ENCODE peak calls at places on chromosomes 7 and 10, in ten cellular contexts. One of them, this sample, is unnamed.

GRCh38 chr7:151060416-151061234 is 1.2 kb downstream of the SLC4A2 start:
- DNase-seq in lung: no peak
- DNase-seq in AG09309: no peak
- DNase-seq in GM12865: no peak
- DNase-seq in sigmoid colon: peak; percentile 82
- DNase-seq in GM23338: no peak
- DNase-seq in uterus: peak; percentile 47
- DNase-seq in Calu3: peak; percentile 49
- DNase-seq in B cell: no peak
- DNase-seq in HFF-Myc: no peak
- DNase-seq in this sample: peak; percentile 56

GRCh38 chr7:139855498-139856270 is 26.6 kb downstream of the TBXAS1 start:
- DNase-seq in lung: peak; percentile 42
- DNase-seq in AG09309: no peak
- DNase-seq in GM12865: peak; percentile 59
- DNase-seq in sigmoid colon: no peak
- DNase-seq in GM23338: no peak
- DNase-seq in uterus: no peak
- DNase-seq in Calu3: no peak
- DNase-seq in B cell: peak; percentile 25
- DNase-seq in HFF-Myc: no peak
- DNase-seq in this sample: peak; percentile 67

GRCh38 chr7:142384508-142384922 is 126.7 kb upstream of the PRSS58 start:
- DNase-seq in lung: no peak
- DNase-seq in AG09309: peak; percentile 67
- DNase-seq in GM12865: no peak
- DNase-seq in sigmoid colon: no peak
- DNase-seq in GM23338: no peak
- DNase-seq in uterus: no peak
- DNase-seq in Calu3: no peak
- DNase-seq in B cell: no peak
- DNase-seq in HFF-Myc: peak; percentile 27
- DNase-seq in this sample: no peak

GRCh38 chr7:5629941-5630340 is 151.5 kb downstream of the RNF216 start:
- DNase-seq in lung: no peak
- DNase-seq in AG09309: no peak
- DNase-seq in GM12865: no peak
- DNase-seq in sigmoid colon: no peak
- DNase-seq in GM23338: no peak
- DNase-seq in uterus: no peak
- DNase-seq in Calu3: no peak
- DNase-seq in B cell: no peak
- DNase-seq in HFF-Myc: peak; percentile 70
- DNase-seq in this sample: no peak

GRCh38 chr10:99937630-99938029 is 72.1 kb downstream of the DNMBP start:
- DNase-seq in lung: no peak
- DNase-seq in AG09309: no peak
- DNase-seq in GM12865: peak; percentile 63
- DNase-seq in sigmoid colon: no peak
- DNase-seq in GM23338: no peak
- DNase-seq in uterus: no peak
- DNase-seq in Calu3: no peak
- DNase-seq in B cell: no peak
- DNase-seq in HFF-Myc: no peak
- DNase-seq in this sample: peak; percentile 25

GRCh38 chr10:118557946-118558345 is 37.5 kb downstream of the PRLHR start:
- DNase-seq in lung: peak; percentile 24
- DNase-seq in AG09309: no peak
- DNase-seq in GM12865: no peak
- DNase-seq in sigmoid colon: no peak
- DNase-seq in GM23338: peak; percentile 8
- DNase-seq in uterus: no peak
- DNase-seq in Calu3: no peak
- DNase-seq in B cell: no peak
- DNase-seq in HFF-Myc: no peak
- DNase-seq in this sample: no peak

GRCh38 chr10:14608381-14609001 is 166.2 kb downstream of the FAM107B start:
- DNase-seq in lung: no peak
- DNase-seq in AG09309: no peak
- DNase-seq in GM12865: peak; percentile 63
- DNase-seq in sigmoid colon: no peak
- DNase-seq in GM23338: no peak
- DNase-seq in uterus: no peak
- DNase-seq in Calu3: no peak
- DNase-seq in B cell: peak; percentile 57
- DNase-seq in HFF-Myc: no peak
- DNase-seq in this sample: peak; percentile 37

GRCh38 chr10:5512881-5513698 is 11.7 kb upstream of the CALML3 start:
- DNase-seq in lung: no peak
- DNase-seq in AG09309: no peak
- DNase-seq in GM12865: no peak
- DNase-seq in sigmoid colon: peak; percentile 43
- DNase-seq in GM23338: no peak
- DNase-seq in uterus: no peak
- DNase-seq in Calu3: no peak
- DNase-seq in B cell: no peak
- DNase-seq in HFF-Myc: no peak
- DNase-seq in this sample: no peak

GRCh38 chr7:77651544-77652162 is 44.6 kb upstream of the RSBN1L start:
- DNase-seq in lung: no peak
- DNase-seq in AG09309: no peak
- DNase-seq in GM12865: peak; percentile 56
- DNase-seq in sigmoid colon: no peak
- DNase-seq in GM23338: peak; percentile 63
- DNase-seq in uterus: peak; percentile 25
- DNase-seq in Calu3: peak; percentile 25
- DNase-seq in B cell: peak; percentile 38
- DNase-seq in HFF-Myc: no peak
- DNase-seq in this sample: peak; percentile 61

GRCh38 chr7:2202361-2202761 is 30.4 kb downstream of the MAD1L1 start:
- DNase-seq in lung: no peak
- DNase-seq in AG09309: no peak
- DNase-seq in GM12865: no peak
- DNase-seq in sigmoid colon: peak; percentile 58
- DNase-seq in GM23338: peak; percentile 23
- DNase-seq in uterus: no peak
- DNase-seq in Calu3: no peak
- DNase-seq in B cell: no peak
- DNase-seq in HFF-Myc: no peak
- DNase-seq in this sample: no peak

GRCh38 chr7:138207555-138207971 is 131.3 kb downstream of the AKR1D1 start:
- DNase-seq in lung: no peak
- DNase-seq in AG09309: no peak
- DNase-seq in GM12865: no peak
- DNase-seq in sigmoid colon: no peak
- DNase-seq in GM23338: peak; percentile 79
- DNase-seq in uterus: no peak
- DNase-seq in Calu3: no peak
- DNase-seq in B cell: no peak
- DNase-seq in HFF-Myc: no peak
- DNase-seq in this sample: no peak

GRCh38 chr7:100668069-100668449 is 5.5 kb upstream of the GNB2 start:
- DNase-seq in lung: no peak
- DNase-seq in AG09309: no peak
- DNase-seq in GM12865: no peak
- DNase-seq in sigmoid colon: no peak
- DNase-seq in GM23338: no peak
- DNase-seq in uterus: no peak
- DNase-seq in Calu3: no peak
- DNase-seq in B cell: no peak
- DNase-seq in HFF-Myc: no peak
- DNase-seq in this sample: no peak
- TF ChIP-seq CTCF in lung: no peak
- TF ChIP-seq CTCF in AG09309: no peak
- TF ChIP-seq CTCF in GM12865: no peak
- TF ChIP-seq CTCF in sigmoid colon: no peak
- TF ChIP-seq CTCF in GM23338: no peak
- TF ChIP-seq CTCF in uterus: no peak
- TF ChIP-seq CTCF in Calu3: no peak
- TF ChIP-seq CTCF in B cell: no peak
- TF ChIP-seq CTCF in HFF-Myc: no peak
- TF ChIP-seq CTCF in this sample: no peak

GRCh38 chr7:121352323-121352722 is 23.5 kb downstream of the WNT16 start:
- DNase-seq in lung: no peak
- DNase-seq in AG09309: no peak
- DNase-seq in GM12865: peak; percentile 49
- DNase-seq in sigmoid colon: no peak
- DNase-seq in GM23338: no peak
- DNase-seq in uterus: no peak
- DNase-seq in Calu3: no peak
- DNase-seq in B cell: no peak
- DNase-seq in HFF-Myc: no peak
- DNase-seq in this sample: no peak

GRCh38 chr7:121351682-121352081 is 22.9 kb downstream of the WNT16 start:
- DNase-seq in lung: no peak
- DNase-seq in AG09309: no peak
- DNase-seq in GM12865: no peak
- DNase-seq in sigmoid colon: no peak
- DNase-seq in GM23338: no peak
- DNase-seq in uterus: no peak
- DNase-seq in Calu3: no peak
- DNase-seq in B cell: no peak
- DNase-seq in HFF-Myc: no peak
- DNase-seq in this sample: no peak
- TF ChIP-seq CTCF in lung: no peak
- TF ChIP-seq CTCF in AG09309: no peak
- TF ChIP-seq CTCF in GM12865: no peak
- TF ChIP-seq CTCF in sigmoid colon: no peak
- TF ChIP-seq CTCF in GM23338: peak; percentile 44
- TF ChIP-seq CTCF in uterus: no peak
- TF ChIP-seq CTCF in Calu3: no peak
- TF ChIP-seq CTCF in B cell: peak; percentile 35
- TF ChIP-seq CTCF in HFF-Myc: no peak
- TF ChIP-seq CTCF in this sample: no peak

GRCh38 chr10:96622330-96622729 is 35.5 kb upstream of the TM9SF3 start:
- DNase-seq in lung: no peak
- DNase-seq in AG09309: no peak
- DNase-seq in GM12865: no peak
- DNase-seq in sigmoid colon: no peak
- DNase-seq in GM23338: no peak
- DNase-seq in uterus: no peak
- DNase-seq in Calu3: no peak
- DNase-seq in B cell: no peak
- DNase-seq in HFF-Myc: no peak
- DNase-seq in this sample: no peak

GRCh38 chr10:96625173-96625572 is 38.4 kb upstream of the TM9SF3 start:
- DNase-seq in lung: no peak
- DNase-seq in AG09309: no peak
- DNase-seq in GM12865: no peak
- DNase-seq in sigmoid colon: no peak
- DNase-seq in GM23338: no peak
- DNase-seq in uterus: no peak
- DNase-seq in Calu3: no peak
- DNase-seq in B cell: no peak
- DNase-seq in HFF-Myc: no peak
- DNase-seq in this sample: no peak

GRCh38 chr10:96627292-96627691 is 40.5 kb upstream of the TM9SF3 start:
- DNase-seq in lung: no peak
- DNase-seq in AG09309: no peak
- DNase-seq in GM12865: no peak
- DNase-seq in sigmoid colon: no peak
- DNase-seq in GM23338: no peak
- DNase-seq in uterus: no peak
- DNase-seq in Calu3: no peak
- DNase-seq in B cell: no peak
- DNase-seq in HFF-Myc: no peak
- DNase-seq in this sample: no peak

GRCh38 chr10:96626795-96627194 is 40.0 kb upstream of the TM9SF3 start:
- DNase-seq in lung: no peak
- DNase-seq in AG09309: no peak
- DNase-seq in GM12865: peak; percentile 22
- DNase-seq in sigmoid colon: no peak
- DNase-seq in GM23338: peak; percentile 70
- DNase-seq in uterus: no peak
- DNase-seq in Calu3: no peak
- DNase-seq in B cell: no peak
- DNase-seq in HFF-Myc: no peak
- DNase-seq in this sample: no peak
- TF ChIP-seq CTCF in lung: no peak
- TF ChIP-seq CTCF in AG09309: no peak
- TF ChIP-seq CTCF in GM12865: peak; percentile 7
- TF ChIP-seq CTCF in sigmoid colon: no peak
- TF ChIP-seq CTCF in GM23338: peak; percentile 46
- TF ChIP-seq CTCF in uterus: no peak
- TF ChIP-seq CTCF in Calu3: no peak
- TF ChIP-seq CTCF in B cell: no peak
- TF ChIP-seq CTCF in HFF-Myc: peak; percentile 24
- TF ChIP-seq CTCF in this sample: no peak

GRCh38 chr7:4527988-4528641 is 154.0 kb upstream of the FOXK1 start:
- DNase-seq in lung: no peak
- DNase-seq in AG09309: no peak
- DNase-seq in GM12865: no peak
- DNase-seq in sigmoid colon: no peak
- DNase-seq in GM23338: no peak
- DNase-seq in uterus: no peak
- DNase-seq in Calu3: no peak
- DNase-seq in B cell: no peak
- DNase-seq in HFF-Myc: peak; percentile 0
- DNase-seq in this sample: no peak

GRCh38 chr7:4523219-4523618 is 158.9 kb upstream of the FOXK1 start:
- DNase-seq in lung: no peak
- DNase-seq in AG09309: no peak
- DNase-seq in GM12865: no peak
- DNase-seq in sigmoid colon: no peak
- DNase-seq in GM23338: no peak
- DNase-seq in uterus: no peak
- DNase-seq in Calu3: no peak
- DNase-seq in B cell: no peak
- DNase-seq in HFF-Myc: no peak
- DNase-seq in this sample: no peak

GRCh38 chr7:4531236-4531635 is 150.9 kb upstream of the FOXK1 start:
- DNase-seq in lung: no peak
- DNase-seq in AG09309: no peak
- DNase-seq in GM12865: no peak
- DNase-seq in sigmoid colon: no peak
- DNase-seq in GM23338: peak; percentile 75
- DNase-seq in uterus: no peak
- DNase-seq in Calu3: no peak
- DNase-seq in B cell: no peak
- DNase-seq in HFF-Myc: no peak
- DNase-seq in this sample: no peak

GRCh38 chr7:4523873-4524272 is 158.2 kb upstream of the FOXK1 start:
- DNase-seq in lung: no peak
- DNase-seq in AG09309: no peak
- DNase-seq in GM12865: no peak
- DNase-seq in sigmoid colon: no peak
- DNase-seq in GM23338: no peak
- DNase-seq in uterus: no peak
- DNase-seq in Calu3: no peak
- DNase-seq in B cell: no peak
- DNase-seq in HFF-Myc: no peak
- DNase-seq in this sample: no peak

DNA sequence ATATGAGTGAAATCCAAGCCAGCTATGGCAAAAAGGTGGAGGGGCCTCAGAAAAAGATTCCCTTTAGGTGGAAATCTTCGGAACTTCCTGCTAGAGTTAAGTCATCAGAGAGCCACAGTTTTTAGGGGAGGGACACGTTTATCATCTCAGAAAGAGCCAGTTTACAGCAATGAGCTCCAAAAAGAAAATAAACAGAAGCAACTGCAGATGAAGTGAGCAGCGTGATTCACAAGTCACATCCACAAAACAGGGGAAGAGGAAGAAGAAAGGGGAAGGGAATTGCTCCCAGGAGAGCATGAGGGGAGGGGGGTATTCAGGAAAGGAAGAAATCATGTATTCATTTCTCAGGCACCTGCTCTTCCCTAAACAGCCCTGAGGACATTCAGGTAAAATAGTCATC is 156.2 kb upstream of the FOXK1 start:
- DNase-seq in lung: no peak
- DNase-seq in AG09309: no peak
- DNase-seq in GM12865: no peak
- DNase-seq in sigmoid colon: no peak
- DNase-seq in GM23338: no peak
- DNase-seq in uterus: no peak
- DNase-seq in Calu3: no peak
- DNase-seq in B cell: no peak
- DNase-seq in HFF-Myc: no peak
- DNase-seq in this sample: no peak
- TF ChIP-seq CTCF in lung: no peak
- TF ChIP-seq CTCF in AG09309: no peak
- TF ChIP-seq CTCF in GM12865: no peak
- TF ChIP-seq CTCF in sigmoid colon: no peak
- TF ChIP-seq CTCF in GM23338: no peak
- TF ChIP-seq CTCF in uterus: no peak
- TF ChIP-seq CTCF in Calu3: no peak
- TF ChIP-seq CTCF in B cell: no peak
- TF ChIP-seq CTCF in HFF-Myc: no peak
- TF ChIP-seq CTCF in this sample: no peak